ENCODE peak calls at places on chromosomes 1 and 21, in ten cellular contexts. D is foreskin fibroblast, Q is OCI-LY7, V is HFF-Myc, C is bronchial epithelial cell, Z is AG04450, T is GM23338, O is pancreas, N is right lobe of liver, F is PC-3. L is an unnamed sample.

GRCh38 chr21:31397515-31397926 is 53.5 kb upstream of the TIAM1 start:
- DNase-seq in D (no peak), Q (peak; percentile 21), V (no peak), C (no peak), Z (no peak), T (no peak), O (no peak), N (no peak), F (no peak), L (no peak)

GRCh38 chr1:67700692-67701410 is 15.8 kb downstream of the GADD45A start:
- DNase-seq in D (no peak), Q (peak; percentile 38), V (no peak), C (peak; percentile 59), Z (no peak), T (peak; percentile 81), O (no peak), N (no peak), F (peak; percentile 78), L (no peak)

GRCh38 chr21:32929633-32930038 is 96.1 kb upstream of the OLIG2 start:
- DNase-seq in D (no peak), Q (no peak), V (no peak), C (no peak), Z (no peak), T (no peak), O (no peak), N (no peak), F (no peak), L (no peak)

GRCh38 chr1:30933874-30934252 is 25.3 kb upstream of the SDC3 start:
- DNase-seq in D (peak; percentile 45), Q (no peak), V (no peak), C (peak; percentile 76), Z (no peak), T (peak; percentile 25), O (no peak), N (no peak), F (peak; percentile 64), L (no peak)

GRCh38 chr1:44655609-44656008 is 18.7 kb downstream of the TMEM53 start:
- DNase-seq in D (no peak), Q (peak; percentile 45), V (no peak), C (no peak), Z (no peak), T (peak; percentile 76), O (no peak), N (no peak), F (peak; percentile 50), L (no peak)

GRCh38 chr1:199931666-199932377 is 95.7 kb upstream of the NR5A2 start:
- DNase-seq in D (no peak), Q (peak; percentile 10), V (no peak), C (no peak), Z (no peak), T (peak; percentile 21), O (no peak), N (peak; percentile 33), F (peak; percentile 81), L (no peak)

GRCh38 chr21:43320526-43320925 is 106.4 kb downstream of the SIK1 start:
- DNase-seq in D (no peak), Q (no peak), V (no peak), C (no peak), Z (no peak), T (no peak), O (no peak), N (no peak), F (no peak), L (no peak)

GRCh38 chr21:17513214-17514123 is 626 bp downstream of the CXADR start:
- DNase-seq in D (no peak), Q (peak; percentile 57), V (no peak), C (peak; percentile 47), Z (no peak), T (peak; percentile 52), O (peak; percentile 52), N (peak; percentile 55), F (peak; percentile 38), L (no peak)

GRCh38 chr1:44408181-44409018 is 3.3 kb downstream of the RNF220 start:
- DNase-seq in D (no peak), Q (no peak), V (no peak), C (no peak), Z (no peak), T (peak; percentile 91), O (no peak), N (no peak), F (no peak), L (no peak)

GRCh38 chr1:1598051-1598719 is 1.8 kb downstream of the FNDC10 start:
- DNase-seq in D (no peak), Q (no peak), V (no peak), C (no peak), Z (no peak), T (no peak), O (no peak), N (no peak), F (no peak), L (no peak)

GRCh38 chr1:201346337-201346939 is 31.0 kb downstream of the TNNT2 start:
- DNase-seq in D (peak; percentile 47), Q (peak; percentile 23), V (no peak), C (peak; percentile 78), Z (peak; percentile 21), T (peak; percentile 88), O (peak; percentile 43), N (peak; percentile 16), F (peak; percentile 98), L (no peak)

GRCh38 chr1:19825298-19825697 is 10.2 kb upstream of the RNF186 start:
- DNase-seq in D (no peak), Q (no peak), V (no peak), C (no peak), Z (no peak), T (peak; percentile 84), O (peak; percentile 81), N (peak; percentile 48), F (no peak), L (no peak)

GRCh38 chr1:7248828-7249227 is 463.6 kb downstream of the CAMTA1 start:
- DNase-seq in D (no peak), Q (no peak), V (no peak), C (no peak), Z (no peak), T (no peak), O (no peak), N (no peak), F (no peak), L (no peak)

GRCh38 chr1:223494926-223495645 is 101.9 kb downstream of the CCDC185 start:
- DNase-seq in D (no peak), Q (no peak), V (no peak), C (no peak), Z (no peak), T (no peak), O (no peak), N (no peak), F (no peak), L (no peak)

GRCh38 chr1:41246568-41246967 is 4.5 kb upstream of the SCMH1 start:
- DNase-seq in D (no peak), Q (no peak), V (no peak), C (no peak), Z (no peak), T (no peak), O (no peak), N (no peak), F (no peak), L (no peak)

GRCh38 chr1:192506741-192507155 is 68.8 kb upstream of the RGS1 start:
- DNase-seq in D (no peak), Q (peak; percentile 60), V (no peak), C (no peak), Z (no peak), T (peak; percentile 56), O (no peak), N (no peak), F (peak; percentile 54), L (no peak)

GRCh38 chr21:33256019-33256418 is 10.1 kb upstream of the IL10RB start:
- DNase-seq in D (no peak), Q (no peak), V (no peak), C (no peak), Z (no peak), T (no peak), O (no peak), N (no peak), F (peak; percentile 3), L (no peak)

GRCh38 chr1:44521378-44522080 is 116.5 kb downstream of the RNF220 start:
- DNase-seq in D (no peak), Q (no peak), V (no peak), C (no peak), Z (no peak), T (no peak), O (no peak), N (no peak), F (no peak), L (no peak)

DNA sequence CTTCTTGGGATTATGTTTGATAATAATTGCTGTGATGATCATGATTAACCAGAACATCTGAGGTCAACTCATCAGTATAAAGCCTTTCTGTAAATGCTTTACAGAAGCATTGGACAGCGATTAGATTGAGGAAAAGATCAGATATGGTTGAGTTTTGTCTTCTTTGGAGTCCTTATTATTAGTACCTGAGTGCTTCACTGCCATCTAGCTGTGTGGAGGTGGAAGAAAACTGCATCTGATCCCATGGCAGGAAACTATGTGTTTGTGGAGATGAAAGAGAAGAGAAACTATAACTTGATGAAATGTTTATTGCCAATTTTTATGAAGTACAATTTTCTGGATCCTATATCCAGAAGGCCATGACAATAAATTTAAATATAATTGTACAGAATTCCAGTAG is 11.4 kb downstream of the FLG2 start:
- DNase-seq in D (no peak), Q (peak; percentile 1), V (no peak), C (peak; percentile 31), Z (no peak), T (peak; percentile 13), O (no peak), N (no peak), F (peak; percentile 40), L (no peak)
- TF ChIP-seq CTCF in D (peak; percentile 5), Q (peak; percentile 67), V (no peak), C (peak; percentile 21), Z (no peak), T (peak; percentile 51), O (no peak), N (peak; percentile 4), F (peak; percentile 70), L (no peak)

GRCh38 chr1:167520711-167521206 is 2.4 kb upstream of the CD247 start:
- DNase-seq in D (no peak), Q (peak; percentile 27), V (no peak), C (no peak), Z (no peak), T (peak; percentile 30), O (no peak), N (no peak), F (no peak), L (no peak)
- TF ChIP-seq CTCF in D (no peak), Q (peak; percentile 57), V (no peak), C (no peak), Z (no peak), T (peak; percentile 15), O (no peak), N (peak; percentile 17), F (no peak), L (no peak)

DNA sequence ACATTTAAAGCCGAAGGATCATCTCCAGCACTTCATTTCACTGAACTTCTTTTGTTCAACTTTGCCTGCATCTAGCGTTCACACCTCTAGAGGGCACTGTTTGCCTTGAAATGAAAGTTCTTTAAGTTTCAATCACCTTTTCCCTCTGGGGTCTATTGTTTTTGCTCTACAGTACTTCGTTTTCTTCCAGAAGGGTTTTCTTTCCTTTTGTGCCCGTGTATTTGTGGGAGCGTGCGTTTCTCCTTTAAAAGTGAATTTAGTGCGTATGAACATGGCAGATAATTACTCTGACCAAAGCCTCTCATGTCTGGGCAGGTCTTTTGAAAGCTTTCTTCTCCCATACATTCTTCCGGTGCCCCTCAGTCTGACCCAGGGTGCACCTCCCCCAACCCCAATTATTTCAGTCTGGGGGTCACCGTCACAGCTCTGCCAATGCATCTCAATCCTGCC is 88.3 kb downstream of the NUF2 start:
- DNase-seq in D (peak; percentile 26), Q (peak; percentile 66), V (peak; percentile 42), C (peak; percentile 53), Z (peak; percentile 2), T (peak; percentile 94), O (peak; percentile 33), N (no peak), F (peak; percentile 85), L (no peak)
- TF ChIP-seq CTCF in D (peak; percentile 81), Q (peak; percentile 93), V (peak; percentile 81), C (peak; percentile 76), Z (peak; percentile 82), T (peak; percentile 96), O (peak; percentile 74), N (peak; percentile 71), F (peak; percentile 97), L (peak; percentile 84)

GRCh38 chr1:101025680-101026393 is at the start of gene DPH5:
- DNase-seq in D (peak; percentile 89), Q (peak; percentile 92), V (no peak), C (peak; percentile 81), Z (peak; percentile 74), T (peak; percentile 97), O (peak; percentile 86), N (peak; percentile 92), F (peak; percentile 90), L (peak; percentile 79)
- TF ChIP-seq CTCF in D (no peak), Q (no peak), V (no peak), C (no peak), Z (no peak), T (no peak), O (no peak), N (no peak), F (no peak), L (no peak)

L was measured in AG09319.